ENCODE peak calls at places on chromosomes 13 and 19, in seven cellular contexts. R, V, W, T, M, H and G are unnamed samples.

GRCh38 chr19:15534957-15535864 is 26.9 kb downstream of the CYP4F22 start:
- DNase-seq in M (no peak), H (no peak), V (no peak), W (no peak), T (no peak), R (no peak), G (no peak)

GRCh38 chr13:107370036-107370785 is 802.3 kb upstream of the ARGLU1 start:
- DNase-seq in V (no peak), W (peak), T (no peak), H (no peak), M (no peak), R (peak), G (no peak)

GRCh38 chr19:6233051-6233826 is 46.5 kb downstream of the MLLT1 start:
- DNase-seq in M (peak), V (peak), W (peak), R (no peak), T (no peak), H (peak), G (peak)

GRCh38 chr19:39246951-39247669 is 1.5 kb downstream of the IFNL4 start:
- DNase-seq in H (no peak), W (no peak), V (peak), R (no peak), M (peak), T (no peak), G (no peak)

GRCh38 chr19:14333101-14333871 is 48.0 kb upstream of the ADGRE5 start:
- DNase-seq in V (peak), R (no peak), W (no peak), M (peak), T (no peak), H (no peak), G (no peak)

GRCh38 chr19:44930088-44930487 is 11.9 kb upstream of the APOC4 start:
- DNase-seq in W (no peak), V (no peak), H (no peak), T (no peak), M (no peak), R (no peak), G (no peak)

GRCh38 chr19:6108721-6109633 is 1.3 kb downstream of the RFX2 start:
- DNase-seq in M (peak), W (peak), R (no peak), H (peak), T (no peak), V (peak), G (peak)

GRCh38 chr13:79307866-79308298 is 98.2 kb downstream of the RBM26 start:
- DNase-seq in R (peak), M (no peak), T (no peak), V (no peak), H (no peak), W (peak), G (no peak)

GRCh38 chr19:39390460-39390758 is 497 bp downstream of the PAF1 start:
- DNase-seq in W (no peak), M (no peak), R (no peak), H (peak), V (peak), T (no peak), G (no peak)

GRCh38 chr19:33403221-33403972 is 29.9 kb downstream of the CEBPG start:
- DNase-seq in T (no peak), H (no peak), M (no peak), W (no peak), V (no peak), R (no peak), G (peak)

GRCh38 chr19:58010507-58010906 is 7.9 kb upstream of the ZNF606 start:
- DNase-seq in R (no peak), M (no peak), T (no peak), V (no peak), W (no peak), H (no peak), G (no peak)

GRCh38 chr13:30442854-30443379 is 20.6 kb downstream of the UBE2L5 start:
- DNase-seq in V (no peak), W (no peak), T (no peak), M (no peak), R (no peak), H (no peak), G (no peak)
- H3K27ac ChIP-seq in V (no peak), W (no peak), T (no peak), M (no peak), R (no peak), H (no peak), G (no peak)

DNA sequence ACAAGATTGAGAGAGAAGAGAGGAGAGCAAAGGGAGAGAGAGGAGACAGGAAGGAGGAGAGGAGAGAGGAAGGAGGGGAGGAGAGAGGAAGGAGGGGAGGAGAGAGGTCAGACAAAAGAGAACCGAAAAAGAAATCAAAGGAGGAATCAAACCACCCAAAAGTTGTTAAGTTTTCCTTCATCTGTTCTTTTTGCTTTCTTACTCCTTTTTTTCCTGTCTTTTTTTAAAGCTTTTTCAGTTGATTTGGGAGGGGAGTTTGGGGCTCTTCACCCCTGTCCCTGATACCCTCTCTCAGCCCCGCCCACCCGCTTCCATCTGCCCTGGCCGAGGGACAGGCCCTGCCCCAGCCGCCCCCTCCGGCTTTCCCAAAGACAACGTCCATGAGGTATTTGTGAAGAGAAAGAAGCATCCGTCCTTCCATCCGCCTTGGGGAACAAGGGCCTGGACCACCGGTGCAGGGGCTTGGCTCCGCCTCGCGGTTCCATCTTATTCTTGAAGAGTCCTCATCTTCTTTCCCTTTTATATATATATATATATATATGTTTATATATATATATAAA is 13.3 kb downstream of the ZNF574 start:
- DNase-seq in R (no peak), V (no peak), W (no peak), H (no peak), T (no peak), M (no peak), G (peak)
- H3K27ac ChIP-seq in R (no peak), V (no peak), W (peak), H (no peak), T (no peak), M (peak), G (no peak)

DNA sequence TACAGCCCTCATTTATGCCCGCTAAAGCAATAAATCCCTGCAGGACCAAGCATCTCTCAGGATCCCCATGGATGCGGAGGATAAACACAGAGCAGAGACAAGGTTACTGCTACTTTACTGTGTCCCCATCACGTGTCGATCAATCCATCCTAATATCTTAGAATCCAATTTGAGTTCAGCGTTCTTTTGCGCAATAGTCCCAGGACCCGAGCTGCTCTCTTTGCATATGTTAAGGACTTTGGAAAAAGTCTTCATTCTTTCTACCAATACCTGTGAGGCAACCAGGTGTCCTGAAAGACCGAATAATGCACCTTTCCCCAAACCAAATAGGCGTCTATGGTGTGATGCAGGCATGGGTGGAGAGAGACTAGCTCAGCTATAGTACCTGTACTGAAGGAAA is 38.0 kb upstream of the URAD start:
- DNase-seq in W (no peak), T (no peak), V (no peak), H (no peak), M (no peak), R (no peak), G (no peak)
- H3K27ac ChIP-seq in W (no peak), T (no peak), V (no peak), H (no peak), M (no peak), R (no peak), G (no peak)

GRCh38 chr13:40345654-40346372 is 320.6 kb downstream of the FOXO1 start:
- DNase-seq in M (no peak), T (no peak), W (no peak), R (no peak), H (no peak), V (peak), G (no peak)
- H3K27ac ChIP-seq in M (peak), T (no peak), W (no peak), R (no peak), H (no peak), V (no peak), G (no peak)

GRCh38 chr13:112142401-112142930 is 75.5 kb downstream of the SOX1 start:
- DNase-seq in V (no peak), M (no peak), W (no peak), R (no peak), H (no peak), T (no peak), G (no peak)
- H3K27ac ChIP-seq in V (no peak), M (no peak), W (no peak), R (no peak), H (no peak), T (no peak), G (no peak)

GRCh38 chr13:72112216-72112615 is 245.2 kb upstream of the DACH1 start:
- DNase-seq in W (no peak), R (no peak), M (no peak), H (no peak), V (no peak), T (no peak), G (no peak)

GRCh38 chr13:72109863-72110262 is 242.9 kb upstream of the DACH1 start:
- DNase-seq in M (no peak), R (peak), V (no peak), W (no peak), H (no peak), T (no peak), G (no peak)

GRCh38 chr13:72113070-72113469 is 246.1 kb upstream of the DACH1 start:
- DNase-seq in W (no peak), R (peak), T (no peak), M (no peak), H (no peak), V (no peak), G (no peak)
- H3K27ac ChIP-seq in W (no peak), R (no peak), T (no peak), M (no peak), H (no peak), V (no peak), G (no peak)

GRCh38 chr19:8461891-8462290 is 17.1 kb downstream of the HNRNPM start:
- DNase-seq in R (no peak), W (no peak), H (no peak), T (no peak), M (no peak), V (no peak), G (no peak)

GRCh38 chr19:8459520-8460260 is 14.9 kb downstream of the HNRNPM start:
- DNase-seq in W (peak), M (no peak), R (no peak), H (no peak), V (no peak), T (no peak), G (no peak)

GRCh38 chr19:8460516-8461298 is 15.9 kb downstream of the HNRNPM start:
- DNase-seq in R (no peak), W (no peak), H (no peak), V (no peak), M (no peak), T (no peak), G (no peak)

GRCh38 chr19:8462601-8463000 is 17.8 kb downstream of the HNRNPM start:
- DNase-seq in M (no peak), W (no peak), V (no peak), H (no peak), T (no peak), R (no peak), G (no peak)

GRCh38 chr19:8461376-8461775 is 16.6 kb downstream of the HNRNPM start:
- DNase-seq in R (no peak), M (no peak), V (no peak), T (no peak), W (no peak), H (no peak), G (no peak)
- H3K27ac ChIP-seq in R (no peak), M (peak), V (peak), T (no peak), W (no peak), H (no peak), G (no peak)

GRCh38 chr19:1037553-1038115 is 2.3 kb upstream of the ABCA7 start:
- DNase-seq in W (no peak), T (no peak), H (no peak), V (no peak), R (no peak), M (no peak), G (no peak)
- H3K27ac ChIP-seq in W (peak), T (no peak), H (no peak), V (no peak), R (no peak), M (peak), G (no peak)